ENCODE peak calls at places on chromosomes 6 and 20, in eight cellular contexts. One of them, this sample, is unnamed.

GRCh38 chr6:31528821-31529328 is at the start of gene MCCD1:
- DNase-seq in glomerular endothelial cell: no peak
- DNase-seq in BE2C: no peak
- DNase-seq in activated CD4-positive, alpha-beta T cell treated with anti-CD3 and anti-CD28 coated beads for 1 hour: no peak
- DNase-seq in NCI-H1048: no peak
- DNase-seq in RWPE1: no peak
- DNase-seq in glutamatergic neuron: no peak
- DNase-seq in NCI-H1105 treated with DMSO at 0.1 percent for 48 hours: no peak
- DNase-seq in this sample: no peak

GRCh38 chr6:1237636-1238035 is 74.3 kb upstream of the FOXQ1 start:
- DNase-seq in NCI-H1048: no peak
- DNase-seq in NCI-H1105 treated with DMSO at 0.1 percent for 48 hours: no peak
- DNase-seq in BE2C: no peak
- DNase-seq in RWPE1: no peak
- DNase-seq in glutamatergic neuron: no peak
- DNase-seq in glomerular endothelial cell: no peak
- DNase-seq in activated CD4-positive, alpha-beta T cell treated with anti-CD3 and anti-CD28 coated beads for 1 hour: no peak
- DNase-seq in this sample: no peak

GRCh38 chr20:31517373-31517772 is 3.1 kb downstream of the HM13 start:
- DNase-seq in activated CD4-positive, alpha-beta T cell treated with anti-CD3 and anti-CD28 coated beads for 1 hour: no peak
- DNase-seq in NCI-H1048: no peak
- DNase-seq in BE2C: peak
- DNase-seq in RWPE1: peak
- DNase-seq in glutamatergic neuron: peak
- DNase-seq in NCI-H1105 treated with DMSO at 0.1 percent for 48 hours: no peak
- DNase-seq in glomerular endothelial cell: no peak
- DNase-seq in this sample: peak

GRCh38 chr20:1669304-1669703 is 11.7 kb upstream of the SIRPG start:
- DNase-seq in NCI-H1048: no peak
- DNase-seq in glomerular endothelial cell: no peak
- DNase-seq in activated CD4-positive, alpha-beta T cell treated with anti-CD3 and anti-CD28 coated beads for 1 hour: no peak
- DNase-seq in NCI-H1105 treated with DMSO at 0.1 percent for 48 hours: no peak
- DNase-seq in glutamatergic neuron: peak
- DNase-seq in BE2C: no peak
- DNase-seq in RWPE1: no peak
- DNase-seq in this sample: no peak

GRCh38 chr6:107561325-107561724 is 71.4 kb downstream of the SOBP start:
- DNase-seq in activated CD4-positive, alpha-beta T cell treated with anti-CD3 and anti-CD28 coated beads for 1 hour: no peak
- DNase-seq in NCI-H1048: no peak
- DNase-seq in glomerular endothelial cell: no peak
- DNase-seq in RWPE1: no peak
- DNase-seq in NCI-H1105 treated with DMSO at 0.1 percent for 48 hours: no peak
- DNase-seq in glutamatergic neuron: no peak
- DNase-seq in BE2C: peak
- DNase-seq in this sample: no peak

GRCh38 chr6:33710296-33711121 is 991 bp downstream of the UQCC2 start:
- DNase-seq in RWPE1: no peak
- DNase-seq in BE2C: no peak
- DNase-seq in glomerular endothelial cell: no peak
- DNase-seq in glutamatergic neuron: no peak
- DNase-seq in activated CD4-positive, alpha-beta T cell treated with anti-CD3 and anti-CD28 coated beads for 1 hour: no peak
- DNase-seq in NCI-H1105 treated with DMSO at 0.1 percent for 48 hours: no peak
- DNase-seq in NCI-H1048: no peak
- DNase-seq in this sample: peak

GRCh38 chr6:143759666-143760065 is 81.9 kb downstream of the PHACTR2 start:
- DNase-seq in glomerular endothelial cell: no peak
- DNase-seq in NCI-H1048: no peak
- DNase-seq in activated CD4-positive, alpha-beta T cell treated with anti-CD3 and anti-CD28 coated beads for 1 hour: no peak
- DNase-seq in RWPE1: no peak
- DNase-seq in glutamatergic neuron: no peak
- DNase-seq in BE2C: no peak
- DNase-seq in NCI-H1105 treated with DMSO at 0.1 percent for 48 hours: no peak
- DNase-seq in this sample: no peak

GRCh38 chr6:139442188-139442625 is 67.8 kb upstream of the CITED2 start:
- DNase-seq in BE2C: no peak
- DNase-seq in NCI-H1105 treated with DMSO at 0.1 percent for 48 hours: no peak
- DNase-seq in NCI-H1048: no peak
- DNase-seq in glomerular endothelial cell: no peak
- DNase-seq in activated CD4-positive, alpha-beta T cell treated with anti-CD3 and anti-CD28 coated beads for 1 hour: no peak
- DNase-seq in RWPE1: no peak
- DNase-seq in glutamatergic neuron: no peak
- DNase-seq in this sample: no peak

GRCh38 chr6:53986165-53986720 is 125.0 kb upstream of the MLIP start:
- DNase-seq in glutamatergic neuron: peak
- DNase-seq in NCI-H1105 treated with DMSO at 0.1 percent for 48 hours: peak
- DNase-seq in NCI-H1048: peak
- DNase-seq in glomerular endothelial cell: peak
- DNase-seq in BE2C: peak
- DNase-seq in activated CD4-positive, alpha-beta T cell treated with anti-CD3 and anti-CD28 coated beads for 1 hour: no peak
- DNase-seq in RWPE1: peak
- DNase-seq in this sample: peak

GRCh38 chr20:57619053-57619831 is 984 bp downstream of the ZBP1 start:
- DNase-seq in activated CD4-positive, alpha-beta T cell treated with anti-CD3 and anti-CD28 coated beads for 1 hour: peak
- DNase-seq in NCI-H1048: no peak
- DNase-seq in glutamatergic neuron: no peak
- DNase-seq in BE2C: no peak
- DNase-seq in glomerular endothelial cell: no peak
- DNase-seq in RWPE1: no peak
- DNase-seq in NCI-H1105 treated with DMSO at 0.1 percent for 48 hours: no peak
- DNase-seq in this sample: no peak

GRCh38 chr20:54794110-54794509 is 318.7 kb downstream of the DOK5 start:
- DNase-seq in NCI-H1048: no peak
- DNase-seq in glutamatergic neuron: no peak
- DNase-seq in NCI-H1105 treated with DMSO at 0.1 percent for 48 hours: no peak
- DNase-seq in BE2C: no peak
- DNase-seq in activated CD4-positive, alpha-beta T cell treated with anti-CD3 and anti-CD28 coated beads for 1 hour: no peak
- DNase-seq in RWPE1: no peak
- DNase-seq in glomerular endothelial cell: no peak
- DNase-seq in this sample: peak

GRCh38 chr6:110660066-110660655 is 155.1 kb downstream of the CDK19 start:
- DNase-seq in NCI-H1105 treated with DMSO at 0.1 percent for 48 hours: no peak
- DNase-seq in RWPE1: no peak
- DNase-seq in glomerular endothelial cell: no peak
- DNase-seq in activated CD4-positive, alpha-beta T cell treated with anti-CD3 and anti-CD28 coated beads for 1 hour: no peak
- DNase-seq in NCI-H1048: no peak
- DNase-seq in glutamatergic neuron: no peak
- DNase-seq in BE2C: no peak
- DNase-seq in this sample: no peak

GRCh38 chr6:124964084-124964763 is 2.0 kb downstream of the RNF217 start:
- DNase-seq in activated CD4-positive, alpha-beta T cell treated with anti-CD3 and anti-CD28 coated beads for 1 hour: no peak
- DNase-seq in BE2C: no peak
- DNase-seq in glomerular endothelial cell: no peak
- DNase-seq in NCI-H1105 treated with DMSO at 0.1 percent for 48 hours: no peak
- DNase-seq in RWPE1: no peak
- DNase-seq in NCI-H1048: no peak
- DNase-seq in glutamatergic neuron: no peak
- DNase-seq in this sample: peak

GRCh38 chr6:139486476-139486799 is 112.0 kb upstream of the CITED2 start:
- DNase-seq in NCI-H1048: no peak
- DNase-seq in activated CD4-positive, alpha-beta T cell treated with anti-CD3 and anti-CD28 coated beads for 1 hour: no peak
- DNase-seq in RWPE1: no peak
- DNase-seq in BE2C: no peak
- DNase-seq in glomerular endothelial cell: no peak
- DNase-seq in glutamatergic neuron: no peak
- DNase-seq in NCI-H1105 treated with DMSO at 0.1 percent for 48 hours: no peak
- DNase-seq in this sample: no peak

GRCh38 chr6:13874191-13874549 is 50.6 kb upstream of the RNF182 start:
- DNase-seq in BE2C: no peak
- DNase-seq in glutamatergic neuron: no peak
- DNase-seq in NCI-H1048: no peak
- DNase-seq in activated CD4-positive, alpha-beta T cell treated with anti-CD3 and anti-CD28 coated beads for 1 hour: no peak
- DNase-seq in glomerular endothelial cell: no peak
- DNase-seq in NCI-H1105 treated with DMSO at 0.1 percent for 48 hours: no peak
- DNase-seq in RWPE1: no peak
- DNase-seq in this sample: no peak

GRCh38 chr6:85049282-85049681 is 284.9 kb upstream of the TBX18 start:
- DNase-seq in RWPE1: no peak
- DNase-seq in glomerular endothelial cell: no peak
- DNase-seq in BE2C: no peak
- DNase-seq in NCI-H1105 treated with DMSO at 0.1 percent for 48 hours: no peak
- DNase-seq in activated CD4-positive, alpha-beta T cell treated with anti-CD3 and anti-CD28 coated beads for 1 hour: no peak
- DNase-seq in glutamatergic neuron: no peak
- DNase-seq in NCI-H1048: no peak
- DNase-seq in this sample: no peak

GRCh38 chr6:4336778-4337442 is 201.5 kb upstream of the ECI2 start:
- DNase-seq in NCI-H1048: no peak
- DNase-seq in NCI-H1105 treated with DMSO at 0.1 percent for 48 hours: no peak
- DNase-seq in BE2C: no peak
- DNase-seq in RWPE1: no peak
- DNase-seq in glutamatergic neuron: no peak
- DNase-seq in activated CD4-positive, alpha-beta T cell treated with anti-CD3 and anti-CD28 coated beads for 1 hour: no peak
- DNase-seq in glomerular endothelial cell: no peak
- DNase-seq in this sample: no peak

GRCh38 chr6:142855877-142856606 is 88.9 kb downstream of the HIVEP2 start:
- DNase-seq in NCI-H1048: no peak
- DNase-seq in RWPE1: no peak
- DNase-seq in glutamatergic neuron: no peak
- DNase-seq in NCI-H1105 treated with DMSO at 0.1 percent for 48 hours: no peak
- DNase-seq in glomerular endothelial cell: no peak
- DNase-seq in activated CD4-positive, alpha-beta T cell treated with anti-CD3 and anti-CD28 coated beads for 1 hour: no peak
- DNase-seq in BE2C: no peak
- DNase-seq in this sample: no peak

GRCh38 chr20:33671573-33672288 is 2.5 kb downstream of the NECAB3 start:
- DNase-seq in glutamatergic neuron: no peak
- DNase-seq in activated CD4-positive, alpha-beta T cell treated with anti-CD3 and anti-CD28 coated beads for 1 hour: no peak
- DNase-seq in glomerular endothelial cell: no peak
- DNase-seq in RWPE1: no peak
- DNase-seq in NCI-H1048: no peak
- DNase-seq in BE2C: no peak
- DNase-seq in NCI-H1105 treated with DMSO at 0.1 percent for 48 hours: no peak
- DNase-seq in this sample: no peak

GRCh38 chr6:143802833-143803565 is 40.1 kb upstream of the LTV1 start:
- DNase-seq in BE2C: no peak
- DNase-seq in glomerular endothelial cell: no peak
- DNase-seq in NCI-H1048: no peak
- DNase-seq in RWPE1: no peak
- DNase-seq in NCI-H1105 treated with DMSO at 0.1 percent for 48 hours: no peak
- DNase-seq in activated CD4-positive, alpha-beta T cell treated with anti-CD3 and anti-CD28 coated beads for 1 hour: no peak
- DNase-seq in glutamatergic neuron: no peak
- DNase-seq in this sample: no peak

GRCh38 chr20:3821996-3822395 is 1.6 kb downstream of the AP5S1 start:
- DNase-seq in NCI-H1105 treated with DMSO at 0.1 percent for 48 hours: no peak
- DNase-seq in RWPE1: no peak
- DNase-seq in activated CD4-positive, alpha-beta T cell treated with anti-CD3 and anti-CD28 coated beads for 1 hour: no peak
- DNase-seq in BE2C: no peak
- DNase-seq in NCI-H1048: no peak
- DNase-seq in glomerular endothelial cell: no peak
- DNase-seq in glutamatergic neuron: no peak
- DNase-seq in this sample: no peak

GRCh38 chr6:10140824-10141223 is 274.1 kb downstream of the TFAP2A start:
- DNase-seq in NCI-H1105 treated with DMSO at 0.1 percent for 48 hours: peak
- DNase-seq in NCI-H1048: no peak
- DNase-seq in glomerular endothelial cell: no peak
- DNase-seq in BE2C: no peak
- DNase-seq in RWPE1: no peak
- DNase-seq in activated CD4-positive, alpha-beta T cell treated with anti-CD3 and anti-CD28 coated beads for 1 hour: no peak
- DNase-seq in glutamatergic neuron: no peak
- DNase-seq in this sample: no peak

GRCh38 chr6:119881416-119881815 is 531.9 kb upstream of the MAN1A1 start:
- DNase-seq in RWPE1: peak
- DNase-seq in glutamatergic neuron: no peak
- DNase-seq in glomerular endothelial cell: no peak
- DNase-seq in NCI-H1105 treated with DMSO at 0.1 percent for 48 hours: no peak
- DNase-seq in BE2C: no peak
- DNase-seq in activated CD4-positive, alpha-beta T cell treated with anti-CD3 and anti-CD28 coated beads for 1 hour: no peak
- DNase-seq in NCI-H1048: no peak
- DNase-seq in this sample: no peak

This sample was measured in SK-N-DZ.